ENCODE peak calls at places on chromosomes 4 and X, in nine cellular contexts. V is stimulated activated CD4-positive, alpha-beta T cell treated with anti-CD3 and anti-CD28 coated beads, Interleukin-2, amount 100 ng/mL, for 48 hours; Y is NCI-H1092 treated with DMSO at 0.1 percent for 48 hours; K is T-helper 2 cell; D is HuH-7.5; L is GM23338; Z is effector memory CD8-positive, alpha-beta T cell; X is cardiac muscle cell; Q is HT1080. F is an unnamed sample.

GRCh38 chr4:1516881-1517480 is 110.7 kb upstream of the NKX1-1 start:
- DNase-seq in V (no peak), Q (no peak), L (no peak), Y (no peak), X (no peak), Z (no peak), K (no peak), D (no peak), F (no peak)

GRCh38 chr4:142354794-142355416 is 491.2 kb downstream of the INPP4B start:
- DNase-seq in L (no peak), Z (no peak), Q (no peak), K (no peak), D (no peak), X (peak), Y (no peak), V (no peak), F (no peak)

GRCh38 chrX:103817502-103817901 is 14.6 kb downstream of the RAB9B start:
- DNase-seq in X (peak), Y (peak), L (peak), K (no peak), Q (no peak), Z (peak), V (no peak), D (no peak), F (no peak)

GRCh38 chr4:151105454-151106032 is 6.1 kb downstream of the RPS3A start:
- DNase-seq in K (no peak), V (no peak), L (no peak), D (no peak), Q (no peak), X (no peak), Z (no peak), Y (no peak), F (no peak)

GRCh38 chrX:106611682-106612402 is at the start of gene RADX:
- DNase-seq in V (peak), Z (peak), K (peak), Y (peak), X (peak), Q (peak), D (peak), L (peak), F (peak)

GRCh38 chr4:176872461-176872860 is 79.7 kb upstream of the VEGFC start:
- DNase-seq in V (no peak), D (no peak), L (no peak), Q (no peak), K (no peak), Y (no peak), Z (no peak), X (no peak), F (no peak)

GRCh38 chr4:174214102-174214878 is 69.2 kb downstream of the FBXO8 start:
- DNase-seq in K (no peak), X (no peak), V (no peak), Z (no peak), L (peak), Y (no peak), Q (no peak), D (no peak), F (no peak)

GRCh38 chr4:65791111-65791806 is 121.0 kb upstream of the EPHA5 start:
- DNase-seq in Z (no peak), L (no peak), K (no peak), X (no peak), Y (no peak), D (no peak), Q (peak), V (no peak), F (no peak)

GRCh38 chr4:5863461-5864113 is 29.3 kb downstream of the CRMP1 start:
- DNase-seq in K (peak), Y (no peak), L (peak), Z (no peak), V (peak), Q (peak), D (no peak), X (no peak), F (peak)

GRCh38 chrX:70132244-70132643 is 1.0 kb upstream of the IGBP1 start:
- DNase-seq in L (no peak), V (no peak), K (no peak), Z (no peak), Q (peak), D (no peak), Y (peak), X (no peak), F (no peak)

GRCh38 chr4:180694875-180695274 is 1548.3 kb upstream of the TENM3 start:
- DNase-seq in Z (no peak), L (no peak), V (no peak), Q (no peak), Y (no peak), X (no peak), D (no peak), K (no peak), F (no peak)

GRCh38 chr4:123786955-123787354 is 390.4 kb downstream of the SPRY1 start:
- DNase-seq in K (no peak), X (no peak), Y (no peak), D (no peak), Z (no peak), L (no peak), V (no peak), Q (no peak), F (no peak)

GRCh38 chrX:148984238-148984637 is 483.8 kb downstream of the AFF2 start:
- DNase-seq in X (no peak), L (no peak), Z (no peak), Q (no peak), Y (no peak), V (no peak), D (no peak), K (no peak), F (no peak)

GRCh38 chrX:112819813-112820212 is 20.8 kb downstream of the AMOT start:
- DNase-seq in Z (no peak), D (no peak), L (no peak), X (no peak), V (no peak), Y (no peak), K (no peak), Q (no peak), F (no peak)

GRCh38 chrX:153598541-153599191 is at the start of gene CCNQ:
- DNase-seq in D (no peak), Z (no peak), Y (peak), L (peak), Q (no peak), X (peak), V (peak), K (no peak), F (no peak)

GRCh38 chr4:2862528-2862927 is 18.9 kb downstream of the ADD1 start:
- DNase-seq in Z (no peak), L (peak), K (no peak), Q (peak), X (no peak), Y (no peak), V (no peak), D (no peak), F (peak)

GRCh38 chrX:16785247-16786138 is 773 bp upstream of the TXLNG start:
- DNase-seq in V (no peak), K (no peak), D (no peak), Y (no peak), L (peak), X (peak), Z (no peak), Q (no peak), F (no peak)

GRCh38 chr4:9409793-9410192 is 34.4 kb upstream of the DEFB131A start:
- DNase-seq in Z (no peak), V (no peak), K (no peak), D (no peak), X (no peak), Y (no peak), L (no peak), Q (no peak), F (no peak)

GRCh38 chr4:55125087-55125721 is at the start of gene KDR:
- DNase-seq in Q (peak), Z (no peak), V (no peak), L (peak), D (no peak), Y (no peak), K (no peak), X (peak), F (no peak)

GRCh38 chrX:134990475-134991473 is at the start of gene SMIM10:
- DNase-seq in K (no peak), V (peak), L (peak), Y (peak), D (peak), X (peak), Q (peak), Z (no peak), F (peak)

GRCh38 chr4:142809559-142809958 is 36.5 kb downstream of the INPP4B start:
- DNase-seq in V (no peak), K (no peak), Z (no peak), L (no peak), Q (no peak), X (no peak), D (no peak), Y (no peak), F (no peak)

GRCh38 chrX:8782595-8782994 is 18.6 kb downstream of the FAM9A start:
- DNase-seq in Q (no peak), X (no peak), L (no peak), D (no peak), Z (no peak), Y (no peak), K (no peak), V (no peak), F (no peak)

GRCh38 chr4:10186228-10187214 is 69.9 kb upstream of the WDR1 start:
- DNase-seq in X (peak), Y (no peak), V (no peak), Q (peak), L (peak), D (no peak), K (no peak), Z (no peak), F (no peak)

GRCh38 chrX:74784629-74785028 is 140.6 kb downstream of the NEXMIF start:
- DNase-seq in V (no peak), X (no peak), Y (no peak), D (no peak), Z (no peak), K (no peak), Q (no peak), L (no peak), F (no peak)

GRCh38 chrX:126165721-126166401 is at the start of gene DCAF12L2:
- DNase-seq in Y (peak), Z (no peak), D (peak), V (no peak), Q (no peak), X (peak), K (no peak), L (peak), F (no peak)

GRCh38 chr4:152310223-152310622 is 225.7 kb downstream of the FBXW7 start:
- DNase-seq in K (no peak), Q (peak), X (no peak), Y (no peak), V (no peak), Z (no peak), D (no peak), L (peak), F (no peak)

GRCh38 chr4:111632752-111633151 is 512.5 kb upstream of the FAM241A start:
- DNase-seq in Z (no peak), V (no peak), Q (no peak), X (no peak), K (no peak), L (no peak), D (no peak), Y (no peak), F (no peak)

GRCh38 chrX:29535212-29536162 is 679.9 kb upstream of the MAGEB2 start:
- DNase-seq in D (no peak), Y (no peak), Z (no peak), X (no peak), L (no peak), K (no peak), Q (peak), V (no peak), F (no peak)

GRCh38 chr4:7183161-7183560 is 9.2 kb upstream of the SORCS2 start:
- DNase-seq in V (peak), Z (no peak), K (no peak), Q (peak), Y (no peak), L (no peak), X (no peak), D (no peak), F (no peak)

GRCh38 chr4:82715731-82716617 is 82.6 kb downstream of the SCD5 start:
- DNase-seq in Q (no peak), V (no peak), Z (no peak), D (no peak), Y (no peak), X (no peak), K (no peak), L (no peak), F (no peak)

GRCh38 chr4:185395255-185395955 is at the start of gene LRP2BP:
- DNase-seq in Z (no peak), Y (peak), K (no peak), X (no peak), L (no peak), V (no peak), D (peak), Q (no peak), F (no peak)

GRCh38 chr4:7185487-7186030 is 6.8 kb upstream of the SORCS2 start:
- DNase-seq in X (no peak), K (no peak), V (no peak), Z (no peak), L (no peak), D (no peak), Y (no peak), Q (no peak), F (no peak)

GRCh38 chr4:112451831-112452230 is 64.1 kb downstream of the NEUROG2 start:
- DNase-seq in Y (no peak), V (no peak), X (peak), Z (no peak), Q (no peak), L (no peak), D (no peak), K (no peak), F (no peak)

GRCh38 chr4:2621419-2621818 is 85.0 kb downstream of the FAM193A start:
- DNase-seq in Y (no peak), V (no peak), Z (no peak), L (no peak), Q (no peak), X (no peak), D (no peak), K (no peak), F (no peak)

GRCh38 chr4:65018313-65018712 is 609.1 kb upstream of the TECRL start:
- DNase-seq in X (no peak), L (no peak), V (no peak), K (no peak), Q (no peak), D (no peak), Y (peak), Z (no peak), F (no peak)

GRCh38 chr4:2962099-2962455 is 1.1 kb downstream of the NOP14 start:
- DNase-seq in V (peak), D (no peak), K (peak), L (no peak), Q (no peak), X (no peak), Y (no peak), Z (peak), F (no peak)

GRCh38 chrX:47145408-47146120 is 543 bp downstream of the RBM10 start:
- DNase-seq in Z (no peak), L (no peak), D (no peak), Q (no peak), V (peak), X (no peak), Y (peak), K (no peak), F (no peak)

F was measured in H54.